ENCODE peak calls at places on chromosomes 16 and 17, in five cellular contexts. E, Q, J, L and C are unnamed samples.

GRCh38 chr16:24635900-24636610 is 93.4 kb upstream of the TNRC6A start:
- DNase-seq in E (peak; percentile 91), Q (peak; percentile 88), J (no peak), L (peak; percentile 86), C (peak; percentile 83)

GRCh38 chr17:47978324-47978723 is 7.4 kb downstream of the CDK5RAP3 start:
- DNase-seq in E (peak; percentile 34), Q (peak; percentile 72), J (no peak), L (peak; percentile 47), C (peak; percentile 58)

GRCh38 chr17:27496501-27496943 is 40.3 kb downstream of the KSR1 start:
- DNase-seq in E (no peak), Q (no peak), J (no peak), L (no peak), C (no peak)

GRCh38 chr16:81885976-81886586 is 107.0 kb downstream of the PLCG2 start:
- DNase-seq in E (peak; percentile 8), Q (peak; percentile 64), J (no peak), L (no peak), C (peak; percentile 53)

GRCh38 chr17:57459286-57459915 is 203.1 kb downstream of the MSI2 start:
- DNase-seq in E (peak; percentile 91), Q (peak; percentile 80), J (no peak), L (no peak), C (peak; percentile 67)

GRCh38 chr17:63834431-63835166 is 7.1 kb upstream of the FTSJ3 start:
- DNase-seq in E (peak; percentile 82), Q (peak; percentile 92), J (peak; percentile 43), L (no peak), C (peak; percentile 83)

GRCh38 chr16:83345846-83346245 is 461.9 kb upstream of the HSBP1 start:
- DNase-seq in E (no peak), Q (no peak), J (no peak), L (no peak), C (no peak)

GRCh38 chr17:79836952-79837887 is 2.0 kb downstream of the CBX4 start:
- DNase-seq in E (peak; percentile 69), Q (peak; percentile 93), J (peak; percentile 49), L (peak; percentile 47), C (peak; percentile 94)

GRCh38 chr16:46836521-46837292 is 5.7 kb upstream of the C16orf87 start:
- DNase-seq in E (no peak), Q (peak; percentile 28), J (no peak), L (no peak), C (peak; percentile 68)

GRCh38 chr17:77375917-77376651 is 235.3 kb downstream of the SEC14L1 start:
- DNase-seq in E (peak; percentile 91), Q (no peak), J (no peak), L (peak; percentile 60), C (no peak)
- H3K4me3 ChIP-seq in E (peak overlapping the region; percentile 92), Q (no peak overlapping the region), J (no peak overlapping the region), L (no peak overlapping the region), C (no peak overlapping the region)

GRCh38 chr16:58000706-58001676 is at the start of gene USB1:
- DNase-seq in E (peak; percentile 77), Q (peak; percentile 80), J (peak; percentile 59), L (peak; percentile 88), C (peak; percentile 88)
- TF ChIP-seq CTCF in E (peak; percentile 36), Q (peak; percentile 48), J (peak; percentile 68), L (peak; percentile 54), C (peak; percentile 37)

GRCh38 chr17:39599665-39600468 is 7.9 kb downstream of the NEUROD2 start:
- DNase-seq in E (no peak), Q (no peak), J (no peak), L (no peak), C (no peak)

GRCh38 chr17:39600469-39601009 is 7.2 kb downstream of the NEUROD2 start:
- DNase-seq in E (no peak), Q (no peak), J (no peak), L (no peak), C (no peak)

GRCh38 chr17:39601758-39602532 is 5.8 kb downstream of the NEUROD2 start:
- DNase-seq in E (no peak), Q (no peak), J (no peak), L (no peak), C (no peak)

GRCh38 chr17:39602533-39603303 is 5.0 kb downstream of the NEUROD2 start:
- DNase-seq in E (no peak), Q (no peak), J (no peak), L (no peak), C (no peak)

GRCh38 chr17:39601010-39601597 is 6.6 kb downstream of the NEUROD2 start:
- DNase-seq in E (no peak), Q (no peak), J (no peak), L (no peak), C (no peak)
- H3K4me3 ChIP-seq in E (no peak overlapping the region), Q (no peak overlapping the region), J (no peak overlapping the region), L (no peak overlapping the region), C (no peak overlapping the region)

GRCh38 chr16:85436636-85437160 is 176.4 kb upstream of the GSE1 start:
- DNase-seq in E (no peak), Q (no peak), J (no peak), L (peak; percentile 81), C (no peak)

GRCh38 chr16:85438981-85439639 is 174.0 kb upstream of the GSE1 start:
- DNase-seq in E (no peak), Q (no peak), J (no peak), L (no peak), C (no peak)

GRCh38 chr16:85435298-85435697 is 177.8 kb upstream of the GSE1 start:
- DNase-seq in E (no peak), Q (no peak), J (no peak), L (no peak), C (no peak)

GRCh38 chr16:85436207-85436606 is 176.9 kb upstream of the GSE1 start:
- DNase-seq in E (no peak), Q (no peak), J (no peak), L (no peak), C (no peak)

DNA sequence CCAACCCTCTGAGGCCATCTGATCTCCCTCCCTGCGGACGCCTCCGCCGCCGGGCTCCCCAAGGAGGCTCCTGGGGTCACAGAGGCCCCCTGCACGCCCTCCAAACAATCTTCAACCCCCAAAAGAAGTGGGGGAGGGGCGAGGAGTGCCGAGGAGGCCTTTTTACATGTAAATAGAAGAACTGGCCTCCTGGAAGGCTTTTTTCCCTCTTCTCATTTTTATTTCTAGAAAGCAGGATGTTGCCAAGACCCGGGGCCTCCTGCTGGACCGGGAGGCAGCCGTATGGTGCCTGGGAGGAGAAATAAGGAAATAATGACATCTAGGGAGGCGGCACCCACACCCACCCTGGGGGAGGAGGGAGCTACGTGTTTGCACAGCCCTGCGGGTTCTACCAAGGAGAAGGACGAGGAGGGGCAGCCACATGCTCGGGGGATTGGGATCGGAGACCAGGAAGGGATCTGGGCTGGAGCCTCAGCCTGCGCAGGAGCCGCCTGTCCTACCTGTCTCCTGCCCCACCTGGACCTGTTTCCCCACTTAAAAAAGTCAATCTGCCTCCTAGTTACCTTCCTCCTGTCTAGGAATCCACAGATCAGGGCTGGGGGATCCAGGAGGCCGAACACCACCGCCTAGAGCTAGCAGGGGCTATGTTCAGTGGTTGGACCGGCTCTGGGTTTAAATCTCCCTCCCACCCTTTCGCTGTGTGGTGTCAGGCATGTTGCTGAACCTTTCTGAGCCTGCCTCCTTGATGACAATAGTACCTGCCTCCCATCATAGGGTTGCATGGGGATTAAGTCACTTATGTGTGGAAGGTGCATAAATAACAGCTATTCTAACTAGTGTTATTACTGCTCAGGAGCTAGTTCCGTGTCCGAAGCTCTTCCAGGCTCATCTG is 175.7 kb upstream of the GSE1 start:
- DNase-seq in E (no peak), Q (no peak), J (no peak), L (peak; percentile 79), C (peak; percentile 34)
- TF ChIP-seq CTCF in E (no peak), Q (no peak), J (no peak), L (no peak), C (no peak)

DNA sequence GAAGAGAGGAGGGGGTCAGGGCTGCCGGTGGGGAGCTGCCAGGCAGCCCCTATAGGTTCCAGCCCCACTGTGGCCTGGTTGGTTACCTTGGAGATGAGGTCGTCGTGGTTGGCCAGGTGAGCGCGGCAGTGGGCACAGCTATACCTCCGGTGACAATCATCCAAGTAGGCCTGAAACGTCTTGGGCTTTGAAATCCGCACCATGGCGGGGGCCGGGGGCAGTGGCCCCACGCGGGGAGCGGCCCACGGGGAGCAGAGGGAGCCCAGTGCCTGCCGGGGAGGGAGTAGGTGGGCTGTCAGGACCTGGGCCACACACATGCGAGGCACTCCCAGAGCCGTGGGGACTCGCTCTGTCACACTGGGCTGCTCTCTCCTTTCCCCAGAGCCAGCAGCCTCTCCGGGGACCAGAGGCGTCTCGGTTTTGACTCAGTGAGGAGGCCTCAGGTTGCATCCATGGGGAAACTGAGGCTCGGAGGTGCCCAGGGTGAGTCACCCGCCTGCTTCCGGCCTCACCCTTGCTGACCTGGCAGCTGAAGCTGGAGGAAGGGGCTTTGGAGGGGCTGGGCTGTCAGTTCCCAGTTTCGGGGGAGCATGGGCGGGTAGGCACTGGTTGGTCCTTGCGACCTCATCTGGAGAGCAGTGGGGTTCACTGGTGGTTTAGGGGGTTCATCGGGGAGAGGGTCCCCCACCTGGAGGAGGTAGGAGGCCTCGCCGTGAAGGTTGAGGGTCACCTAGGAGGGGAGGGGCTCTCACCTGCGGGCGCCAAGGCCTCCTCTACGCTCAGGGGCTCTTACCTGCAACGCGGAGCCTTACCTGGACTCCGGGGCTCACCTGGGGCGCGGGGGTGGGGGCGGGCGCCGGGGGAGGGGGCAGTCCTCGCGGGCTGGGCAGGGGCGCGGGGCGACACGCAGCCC is 591 bp downstream of the YPEL3 start:
- DNase-seq in E (no peak), Q (no peak), J (no peak), L (peak; percentile 62), C (no peak)
- H3K4me3 ChIP-seq in E (peak overlapping the region; percentile 55), Q (peak overlapping the region; percentile 40), J (peak overlapping the region; percentile 67), L (peak overlapping the region; percentile 85), C (peak overlapping the region; percentile 79)

DNA sequence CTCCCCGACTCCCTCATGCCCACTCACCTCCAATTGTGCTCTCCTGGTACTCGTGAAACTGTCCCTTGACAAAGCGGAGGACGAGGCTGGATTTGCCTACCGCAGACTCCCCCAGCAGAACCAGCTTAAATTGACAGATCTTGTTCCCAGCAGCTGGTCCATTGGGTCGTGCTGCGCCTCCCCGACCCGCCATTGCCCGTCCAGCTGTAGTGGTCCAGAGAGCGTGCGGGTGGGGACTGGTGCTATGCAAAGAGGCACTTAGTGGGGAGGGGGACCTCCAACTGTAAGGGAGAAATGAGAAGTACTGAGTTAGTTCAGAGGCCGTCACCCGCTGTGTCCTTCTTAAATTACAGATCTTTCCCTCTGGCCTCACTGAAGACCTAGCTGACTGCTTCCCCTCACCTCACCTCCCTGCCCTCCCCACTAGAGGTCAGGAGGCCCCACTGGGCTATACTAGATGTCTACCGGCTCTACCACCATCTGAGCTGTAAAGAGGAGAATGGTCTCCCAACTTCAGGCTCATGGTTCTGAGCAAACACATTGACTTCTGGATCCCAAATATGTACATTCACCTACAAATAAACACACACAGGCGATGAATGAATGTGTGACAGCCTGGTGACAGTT is 7.8 kb downstream of the HSPB9 start:
- DNase-seq in E (no peak), Q (no peak), J (no peak), L (no peak), C (no peak)
- TF ChIP-seq CTCF in E (no peak), Q (no peak), J (no peak), L (no peak), C (no peak)

DNA sequence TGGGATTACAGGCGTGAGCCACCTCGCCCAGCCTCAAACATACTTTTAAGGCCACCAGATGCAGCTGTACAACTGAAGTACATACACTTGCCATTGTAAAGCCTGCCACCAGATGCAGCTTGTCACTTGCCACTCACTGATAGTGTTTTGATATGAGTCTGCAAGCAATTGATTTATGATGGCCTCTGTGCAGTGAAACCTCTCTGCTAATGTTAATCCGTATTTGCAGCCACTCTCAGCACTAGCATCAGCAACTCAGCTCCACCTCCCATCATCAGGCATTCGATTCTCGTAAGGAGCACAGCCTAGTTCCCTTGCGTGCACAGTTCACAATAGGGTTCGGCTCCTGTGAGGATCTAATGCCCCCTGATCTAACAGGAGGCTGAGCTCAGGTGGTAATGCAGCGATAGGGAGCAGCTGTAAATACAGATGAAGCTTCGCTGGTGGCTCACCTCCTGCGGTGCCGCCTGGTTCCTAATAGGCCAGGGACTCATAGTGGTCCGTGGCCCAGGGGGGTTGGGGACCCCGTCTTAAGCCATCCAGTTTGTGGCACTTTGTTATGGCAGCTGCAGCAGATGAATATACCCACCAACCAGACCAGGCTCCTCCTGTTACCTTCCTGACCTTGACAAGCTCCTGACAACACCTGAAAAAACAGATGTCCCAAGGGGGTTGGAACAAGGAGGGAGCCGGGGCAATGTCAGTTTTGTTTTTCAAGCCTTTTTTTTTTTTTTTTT is 1.3 kb upstream of the HERPUD1 start:
- DNase-seq in E (no peak), Q (no peak), J (no peak), L (no peak), C (no peak)
- H3K4me3 ChIP-seq in E (no peak overlapping the region), Q (no peak overlapping the region), J (no peak overlapping the region), L (no peak overlapping the region), C (no peak overlapping the region)